ENCODE peak calls at places on chromosomes 1 and 21, in nine cellular contexts. B, D, N, R, M, G, J, H and U are unnamed samples.

GRCh38 chr1:99589186-99589636 is 56.7 kb upstream of the PALMD start:
- DNase-seq in B (no peak), D (no peak), N (no peak), R (no peak), M (no peak), G (no peak), J (no peak), H (no peak), U (no peak)

GRCh38 chr1:19764848-19765247 is 34.9 kb downstream of the TMCO4 start:
- DNase-seq in B (no peak), D (no peak), N (no peak), R (no peak), M (peak), G (no peak), J (no peak), H (no peak), U (no peak)

GRCh38 chr1:190373705-190374336 is 103.8 kb downstream of the BRINP3 start:
- DNase-seq in B (no peak), D (peak), N (no peak), R (no peak), M (peak), G (no peak), J (no peak), H (peak), U (no peak)

GRCh38 chr1:112841825-112842224 is 114.2 kb downstream of the SLC16A1 start:
- DNase-seq in B (no peak), D (no peak), N (no peak), R (no peak), M (no peak), G (no peak), J (no peak), H (no peak), U (no peak)

GRCh38 chr1:245310605-245311531 is 156.1 kb downstream of the KIF26B start:
- DNase-seq in B (no peak), D (peak), N (no peak), R (no peak), M (peak), G (no peak), J (no peak), H (peak), U (peak)

GRCh38 chr1:173669491-173669941 is at the start of gene ANKRD45:
- DNase-seq in B (peak), D (peak), N (no peak), R (no peak), M (peak), G (no peak), J (peak), H (peak), U (peak)

GRCh38 chr21:44816761-44817505 is 929 bp downstream of the SUMO3 start:
- DNase-seq in B (no peak), D (no peak), N (no peak), R (no peak), M (no peak), G (no peak), J (no peak), H (no peak), U (no peak)

GRCh38 chr1:36176151-36176949 is 20.4 kb downstream of the MAP7D1 start:
- DNase-seq in B (no peak), D (peak), N (no peak), R (no peak), M (no peak), G (no peak), J (peak), H (peak), U (peak)

GRCh38 chr1:33971018-33971710 is 107.3 kb downstream of the HMGB4 start:
- DNase-seq in B (no peak), D (peak), N (no peak), R (peak), M (peak), G (no peak), J (no peak), H (peak), U (no peak)

GRCh38 chr1:109079240-109079622 is 3.4 kb upstream of the TAF13 start:
- DNase-seq in B (no peak), D (no peak), N (no peak), R (no peak), M (no peak), G (no peak), J (no peak), H (no peak), U (no peak)

GRCh38 chr1:109080441-109081082 is 4.8 kb upstream of the TAF13 start:
- DNase-seq in B (no peak), D (no peak), N (no peak), R (no peak), M (no peak), G (no peak), J (no peak), H (no peak), U (no peak)

GRCh38 chr1:109078317-109078716 is 2.5 kb upstream of the TAF13 start:
- DNase-seq in B (no peak), D (no peak), N (no peak), R (no peak), M (no peak), G (no peak), J (no peak), H (no peak), U (no peak)

GRCh38 chr1:109075531-109076490 is at the start of gene TAF13:
- DNase-seq in B (peak), D (peak), N (peak), R (peak), M (peak), G (peak), J (peak), H (peak), U (peak)
- TF ChIP-seq CTCF in B (no peak), D (no peak), N (peak), R (peak), M (peak), G (peak), J (peak), H (peak), U (no peak)

DNA sequence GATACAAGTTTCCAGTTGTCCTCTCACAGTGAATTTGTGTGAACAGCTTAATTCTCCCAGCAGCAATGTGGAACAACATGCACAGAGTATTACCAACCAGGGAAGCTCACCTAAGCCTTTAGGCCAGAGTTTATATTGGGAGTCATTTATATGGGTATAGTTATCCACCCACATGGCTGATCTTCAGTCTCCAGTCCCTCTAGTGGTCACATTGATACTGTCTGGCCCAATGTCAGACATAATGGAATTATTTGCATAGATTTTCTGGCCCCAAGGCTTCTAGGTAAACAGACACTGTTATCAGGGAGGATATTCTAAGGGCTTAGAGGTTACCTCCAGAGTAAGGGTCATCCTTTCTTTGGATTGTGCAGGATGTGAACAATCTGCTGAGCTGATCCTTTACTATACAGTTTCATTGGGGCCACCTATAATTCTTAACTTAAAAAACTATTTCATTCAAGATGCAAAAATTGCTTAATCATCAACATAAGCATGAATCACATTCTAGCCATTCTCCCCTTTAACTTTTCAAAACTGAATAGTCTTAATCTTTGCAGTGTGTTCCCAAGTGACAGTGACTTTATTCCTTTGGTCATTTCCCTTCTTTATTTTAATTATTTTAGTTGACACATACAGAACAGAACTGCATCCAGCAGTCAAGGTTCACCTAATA is 210.9 kb downstream of the LTN1 start:
- DNase-seq in B (no peak), D (peak), N (no peak), R (peak), M (no peak), G (no peak), J (no peak), H (peak), U (no peak)
- TF ChIP-seq CTCF in B (peak), D (peak), N (peak), R (peak), M (peak), G (no peak), J (peak), H (peak), U (no peak)

GRCh38 chr1:213988639-213989070 is 882 bp downstream of the PROX1 start:
- DNase-seq in B (no peak), D (peak), N (no peak), R (no peak), M (no peak), G (no peak), J (no peak), H (no peak), U (peak)

GRCh38 chr1:213989071-213989739 is 1.4 kb downstream of the PROX1 start:
- DNase-seq in B (no peak), D (peak), N (no peak), R (no peak), M (no peak), G (no peak), J (no peak), H (peak), U (peak)

GRCh38 chr1:213986925-213987250 is 885 bp upstream of the PROX1 start:
- DNase-seq in B (no peak), D (no peak), N (no peak), R (no peak), M (no peak), G (no peak), J (no peak), H (no peak), U (no peak)

GRCh38 chr1:213987422-213987875 is 324 bp upstream of the PROX1 start:
- DNase-seq in B (no peak), D (no peak), N (peak), R (no peak), M (no peak), G (peak), J (no peak), H (peak), U (no peak)

DNA sequence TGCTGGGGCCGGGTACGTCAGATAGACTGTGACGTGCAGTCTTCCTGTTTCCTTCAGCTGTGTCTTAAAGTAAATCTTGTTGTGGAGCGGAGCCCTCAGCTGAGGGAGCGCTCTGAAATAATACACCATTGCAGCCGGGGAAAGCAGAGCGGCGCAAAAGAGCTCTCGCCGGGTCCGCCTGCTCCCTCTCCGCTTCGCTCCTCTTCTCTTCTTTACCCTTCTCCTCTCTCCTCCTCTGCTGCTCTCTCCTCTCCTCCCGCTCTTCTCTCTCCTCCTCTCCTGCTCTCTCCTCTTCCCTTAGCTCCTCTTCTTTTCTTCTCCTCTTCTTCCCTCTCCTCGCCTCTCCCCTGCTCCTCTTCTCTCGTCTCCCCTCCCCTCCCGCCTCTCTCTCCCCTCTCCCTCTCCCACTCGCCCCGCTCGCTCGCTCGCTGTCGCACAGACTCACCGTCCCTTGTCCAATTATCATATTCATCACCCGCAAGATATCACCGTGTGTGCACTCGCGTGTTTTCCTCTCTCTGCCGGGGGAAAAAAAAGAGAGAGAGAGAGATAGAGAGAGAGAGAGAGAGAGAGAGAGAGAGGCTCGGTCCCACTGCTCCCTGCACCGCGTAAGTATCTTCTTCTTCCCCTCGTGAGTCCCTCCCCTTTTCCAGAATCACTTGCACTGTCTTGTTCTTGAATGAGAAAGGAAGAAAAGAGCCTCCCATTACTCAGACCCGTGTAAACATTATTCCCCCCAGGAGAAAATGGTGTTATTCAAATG is at the start of gene PROX1:
- DNase-seq in B (peak), D (peak), N (peak), R (peak), M (peak), G (peak), J (peak), H (peak), U (peak)
- TF ChIP-seq CTCF in B (peak), D (no peak), N (no peak), R (no peak), M (no peak), G (no peak), J (no peak), H (peak), U (no peak)

DNA sequence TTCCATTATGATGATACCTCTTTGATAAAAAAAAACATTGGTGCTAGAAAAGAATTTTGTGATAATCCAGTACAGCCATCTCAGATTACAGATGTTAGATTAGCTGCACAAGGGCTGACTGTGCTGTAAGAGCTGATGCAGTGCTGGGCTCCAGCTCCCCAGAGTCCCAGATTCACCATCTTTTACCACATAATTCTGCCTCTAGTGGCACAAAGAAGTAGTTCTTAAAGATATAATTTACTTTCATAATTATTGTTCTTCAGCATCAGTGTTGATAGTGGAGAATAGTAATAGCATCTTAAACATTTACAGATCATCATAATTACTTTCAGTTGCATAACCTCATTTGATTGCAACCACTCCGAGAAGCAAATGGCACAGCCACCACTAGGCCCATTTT is 262.1 kb downstream of the BRINP2 start:
- DNase-seq in B (no peak), D (peak), N (no peak), R (no peak), M (no peak), G (no peak), J (no peak), H (no peak), U (no peak)
- TF ChIP-seq CTCF in B (peak), D (peak), N (no peak), R (no peak), M (peak), G (no peak), J (no peak), H (peak), U (peak)